ENCODE peak calls at places on chromosomes 12 and 14, in five cellular contexts. One of them, this sample, is unnamed. For H3K4me1, the result is how much of the 10 kb centered on the place peaks cover.

GRCh38 chr12:121295123-121295745 is 1.3 kb downstream of the CAMKK2 start:
- DNase-seq in right lobe of liver: no peak
- DNase-seq in right atrium auricular region: no peak
- DNase-seq in tibial nerve: no peak
- DNase-seq in Peyer's patch: no peak
- DNase-seq in this sample: no peak

GRCh38 chr12:110001596-110001995 is 2.4 kb downstream of the ANKRD13A start:
- DNase-seq in right lobe of liver: no peak
- DNase-seq in right atrium auricular region: no peak
- DNase-seq in tibial nerve: no peak
- DNase-seq in Peyer's patch: no peak
- DNase-seq in this sample: no peak

GRCh38 chr12:114406326-114407033 is 536 bp upstream of the TBX5 start:
- DNase-seq in right lobe of liver: no peak
- DNase-seq in right atrium auricular region: no peak
- DNase-seq in tibial nerve: no peak
- DNase-seq in Peyer's patch: no peak
- DNase-seq in this sample: no peak

GRCh38 chr14:83172363-83172762 is 1638.7 kb upstream of the SEL1L start:
- DNase-seq in right lobe of liver: no peak
- DNase-seq in right atrium auricular region: no peak
- DNase-seq in tibial nerve: no peak
- DNase-seq in Peyer's patch: no peak
- DNase-seq in this sample: no peak

GRCh38 chr12:89305373-89305772 is 46.9 kb downstream of the DUSP6 start:
- DNase-seq in right lobe of liver: no peak
- DNase-seq in right atrium auricular region: no peak
- DNase-seq in tibial nerve: no peak
- DNase-seq in Peyer's patch: no peak
- DNase-seq in this sample: no peak

GRCh38 chr12:92927055-92927435 is 2.0 kb downstream of the EEA1 start:
- DNase-seq in right lobe of liver: no peak
- DNase-seq in right atrium auricular region: no peak
- DNase-seq in tibial nerve: peak
- DNase-seq in Peyer's patch: no peak
- DNase-seq in this sample: no peak

GRCh38 chr12:44294649-44295048 is 458.8 kb downstream of the TMEM117 start:
- DNase-seq in right lobe of liver: no peak
- DNase-seq in right atrium auricular region: no peak
- DNase-seq in tibial nerve: no peak
- DNase-seq in Peyer's patch: no peak
- DNase-seq in this sample: no peak

GRCh38 chr14:93185333-93185688 is 194 bp downstream of the LYSET start:
- DNase-seq in right lobe of liver: no peak
- DNase-seq in right atrium auricular region: no peak
- DNase-seq in tibial nerve: no peak
- DNase-seq in Peyer's patch: no peak
- DNase-seq in this sample: no peak

GRCh38 chr12:13275366-13275765 is 78.8 kb downstream of the EMP1 start:
- DNase-seq in right lobe of liver: no peak
- DNase-seq in right atrium auricular region: no peak
- DNase-seq in tibial nerve: no peak
- DNase-seq in Peyer's patch: no peak
- DNase-seq in this sample: no peak

GRCh38 chr12:131056626-131057025 is 102.9 kb downstream of the ADGRD1 start:
- DNase-seq in right lobe of liver: no peak
- DNase-seq in right atrium auricular region: no peak
- DNase-seq in tibial nerve: no peak
- DNase-seq in Peyer's patch: no peak
- DNase-seq in this sample: no peak

GRCh38 chr14:55348766-55349453 is 62.7 kb downstream of the ATG14 start:
- DNase-seq in right lobe of liver: no peak
- DNase-seq in right atrium auricular region: no peak
- DNase-seq in tibial nerve: no peak
- DNase-seq in Peyer's patch: no peak
- DNase-seq in this sample: no peak

DNA sequence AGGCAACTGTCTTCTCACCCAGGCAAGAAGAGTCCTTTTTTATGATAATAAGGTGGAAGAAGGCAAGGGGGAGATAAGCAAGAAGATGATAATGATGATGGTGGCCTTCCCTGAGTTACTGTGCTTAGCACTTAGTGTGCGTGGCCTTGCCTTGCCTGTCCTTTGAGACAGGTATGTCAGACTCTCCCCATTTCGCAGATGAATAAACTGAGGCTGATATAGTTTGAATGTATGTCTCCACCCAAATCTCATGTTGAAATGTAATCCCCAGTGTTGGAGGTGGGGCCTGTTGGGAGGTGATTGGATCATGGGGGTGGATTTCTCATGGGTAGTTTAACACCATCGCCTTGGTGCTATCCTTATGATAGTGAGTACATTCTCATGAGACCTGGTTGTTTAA is 8.6 kb upstream of the OAS3 start:
- DNase-seq in right lobe of liver: no peak
- DNase-seq in right atrium auricular region: no peak
- DNase-seq in tibial nerve: no peak
- DNase-seq in Peyer's patch: no peak
- DNase-seq in this sample: no peak
- H3K4me1 ChIP-seq in right lobe of liver: under half
- H3K4me1 ChIP-seq in right atrium auricular region: under half
- H3K4me1 ChIP-seq in tibial nerve: under half
- H3K4me1 ChIP-seq in Peyer's patch: under half
- H3K4me1 ChIP-seq in this sample: under half

DNA sequence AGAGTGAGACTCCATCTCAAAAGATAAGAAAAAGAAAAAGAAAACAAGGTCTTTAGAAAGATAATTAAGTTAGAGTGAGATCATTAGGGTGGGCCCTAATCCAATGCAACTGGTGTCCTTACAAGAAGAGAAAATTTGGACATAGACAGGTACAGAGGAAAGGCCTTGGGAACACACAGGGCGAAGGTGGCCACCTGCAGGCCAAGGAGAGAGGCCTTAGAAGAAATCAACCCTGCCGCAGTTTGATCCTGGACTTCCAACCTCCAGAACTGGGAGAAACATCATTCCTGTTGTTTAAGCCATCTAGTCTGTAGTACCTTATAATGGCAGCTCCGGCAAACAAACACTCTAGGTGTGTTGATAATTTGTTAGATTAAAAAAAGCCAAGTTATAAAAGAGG is 491.9 kb downstream of the MED13L start:
- DNase-seq in right lobe of liver: no peak
- DNase-seq in right atrium auricular region: no peak
- DNase-seq in tibial nerve: no peak
- DNase-seq in Peyer's patch: no peak
- DNase-seq in this sample: no peak
- TF ChIP-seq CTCF in right lobe of liver: no peak
- TF ChIP-seq CTCF in right atrium auricular region: no peak
- TF ChIP-seq CTCF in tibial nerve: no peak
- TF ChIP-seq CTCF in Peyer's patch: no peak
- TF ChIP-seq CTCF in this sample: no peak

DNA sequence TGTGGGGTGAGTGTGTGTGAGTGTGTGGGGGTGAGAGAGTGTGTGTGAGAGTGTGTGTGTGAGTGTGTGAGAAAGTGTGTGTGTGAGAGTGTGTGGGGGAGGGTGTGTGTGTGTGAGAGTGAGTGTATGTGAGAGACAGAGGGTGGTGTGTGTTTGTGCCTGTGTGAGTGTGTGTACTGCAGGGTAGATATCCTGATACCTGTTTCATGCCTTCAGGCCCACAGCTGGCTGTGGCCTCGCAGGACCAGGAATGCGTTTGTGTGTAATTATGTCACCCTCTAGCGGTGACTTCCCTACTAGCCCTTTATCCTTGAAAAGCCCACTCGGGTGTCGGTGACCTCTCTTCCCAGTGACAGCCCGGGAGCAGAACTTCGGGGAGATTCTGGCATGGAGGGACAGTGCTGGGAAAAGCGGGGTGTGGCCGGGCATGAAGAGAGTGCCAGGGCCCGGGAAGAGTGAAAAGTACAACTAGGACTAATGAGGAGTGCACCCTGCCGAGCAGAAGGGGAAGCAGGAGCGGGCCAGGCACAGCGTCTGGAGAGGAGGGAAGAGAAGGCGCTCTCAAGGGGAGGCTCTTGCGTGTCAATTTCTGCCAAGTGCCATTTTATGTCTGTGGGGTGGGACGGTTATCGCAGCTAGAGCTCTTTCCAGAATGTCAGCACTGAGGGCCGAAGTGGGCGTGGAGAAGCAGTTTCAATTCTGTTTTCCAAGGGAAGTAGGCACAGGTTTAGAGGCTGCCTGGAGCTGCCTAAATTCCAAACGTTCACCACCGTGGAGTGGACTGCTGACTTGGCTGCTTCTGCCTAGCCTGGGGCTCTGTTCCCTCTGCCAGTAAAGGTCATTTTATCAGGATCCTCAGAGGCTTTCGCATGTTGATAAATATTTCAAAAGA is 11.0 kb upstream of the FBXL14 start:
- DNase-seq in right lobe of liver: peak
- DNase-seq in right atrium auricular region: peak
- DNase-seq in tibial nerve: peak
- DNase-seq in Peyer's patch: peak
- DNase-seq in this sample: peak
- H3K4me1 ChIP-seq in right lobe of liver: under half
- H3K4me1 ChIP-seq in right atrium auricular region: under half
- H3K4me1 ChIP-seq in tibial nerve: under half
- H3K4me1 ChIP-seq in Peyer's patch: under half
- H3K4me1 ChIP-seq in this sample: under half

GRCh38 chr14:77926942-77927341 is 127.0 kb downstream of the ADCK1 start:
- DNase-seq in right lobe of liver: no peak
- DNase-seq in right atrium auricular region: no peak
- DNase-seq in tibial nerve: no peak
- DNase-seq in Peyer's patch: no peak
- DNase-seq in this sample: no peak
- TF ChIP-seq CTCF in right lobe of liver: no peak
- TF ChIP-seq CTCF in right atrium auricular region: no peak
- TF ChIP-seq CTCF in tibial nerve: no peak
- TF ChIP-seq CTCF in Peyer's patch: no peak
- TF ChIP-seq CTCF in this sample: no peak

DNA sequence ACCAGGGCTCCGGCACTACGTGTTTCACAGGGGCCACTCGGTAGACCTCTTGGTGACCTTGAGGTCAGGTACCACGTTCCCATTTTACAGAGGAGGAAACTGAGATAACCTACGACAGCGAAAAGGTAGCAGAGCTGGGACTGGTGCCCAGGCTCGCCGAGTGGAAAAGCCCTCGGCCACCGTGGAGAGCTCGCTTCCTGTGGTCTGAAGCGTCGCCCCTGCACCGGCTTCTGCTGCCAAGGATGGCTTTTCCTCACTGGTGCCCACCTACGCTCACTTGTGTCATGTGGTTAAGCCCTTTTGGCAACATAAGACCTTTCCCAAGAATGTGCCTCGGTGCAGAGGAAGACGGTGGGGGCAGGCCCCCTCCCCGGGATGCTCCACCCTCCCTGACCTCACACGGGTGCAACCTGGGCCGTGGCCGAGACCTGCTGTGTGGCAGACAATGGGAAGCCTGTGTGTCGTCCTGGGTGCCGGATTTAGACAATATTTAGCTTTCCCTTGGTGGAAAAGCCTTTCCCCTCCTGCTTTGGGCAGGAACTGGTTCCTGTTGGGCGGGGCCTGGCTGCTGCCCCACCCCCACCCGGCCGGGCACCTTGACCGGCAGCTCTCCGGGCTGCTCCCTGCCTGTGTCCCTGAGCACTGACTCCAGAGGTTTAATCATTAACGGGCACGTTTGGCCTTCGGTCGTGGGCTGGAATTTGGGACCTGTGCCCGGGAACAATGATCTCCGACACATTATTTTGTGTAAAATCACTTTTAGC is 32.4 kb upstream of the PPP1R13B start:
- DNase-seq in right lobe of liver: peak
- DNase-seq in right atrium auricular region: no peak
- DNase-seq in tibial nerve: no peak
- DNase-seq in Peyer's patch: peak
- DNase-seq in this sample: peak
- H3K4me1 ChIP-seq in right lobe of liver: under half
- H3K4me1 ChIP-seq in right atrium auricular region: under half
- H3K4me1 ChIP-seq in tibial nerve: under half
- H3K4me1 ChIP-seq in Peyer's patch: under half
- H3K4me1 ChIP-seq in this sample: under half

GRCh38 chr14:74906923-74907620 is 16.0 kb downstream of the RPS6KL1 start:
- DNase-seq in right lobe of liver: no peak
- DNase-seq in right atrium auricular region: no peak
- DNase-seq in tibial nerve: no peak
- DNase-seq in Peyer's patch: peak
- DNase-seq in this sample: no peak
- TF ChIP-seq CTCF in right lobe of liver: peak
- TF ChIP-seq CTCF in right atrium auricular region: no peak
- TF ChIP-seq CTCF in tibial nerve: no peak
- TF ChIP-seq CTCF in Peyer's patch: no peak
- TF ChIP-seq CTCF in this sample: no peak

GRCh38 chr12:56229819-56230448 is at the start of gene SLC39A5:
- DNase-seq in right lobe of liver: peak
- DNase-seq in right atrium auricular region: no peak
- DNase-seq in tibial nerve: no peak
- DNase-seq in Peyer's patch: peak
- DNase-seq in this sample: no peak
- H3K4me1 ChIP-seq in right lobe of liver: under half
- H3K4me1 ChIP-seq in right atrium auricular region: under half
- H3K4me1 ChIP-seq in tibial nerve: under half
- H3K4me1 ChIP-seq in Peyer's patch: under half
- H3K4me1 ChIP-seq in this sample: under half

GRCh38 chr12:752673-753400 is 458 bp downstream of the WNK1 start:
- DNase-seq in right lobe of liver: peak
- DNase-seq in right atrium auricular region: peak
- DNase-seq in tibial nerve: peak
- DNase-seq in Peyer's patch: peak
- DNase-seq in this sample: peak
- TF ChIP-seq CTCF in right lobe of liver: no peak
- TF ChIP-seq CTCF in right atrium auricular region: no peak
- TF ChIP-seq CTCF in tibial nerve: no peak
- TF ChIP-seq CTCF in Peyer's patch: no peak
- TF ChIP-seq CTCF in this sample: no peak

DNA sequence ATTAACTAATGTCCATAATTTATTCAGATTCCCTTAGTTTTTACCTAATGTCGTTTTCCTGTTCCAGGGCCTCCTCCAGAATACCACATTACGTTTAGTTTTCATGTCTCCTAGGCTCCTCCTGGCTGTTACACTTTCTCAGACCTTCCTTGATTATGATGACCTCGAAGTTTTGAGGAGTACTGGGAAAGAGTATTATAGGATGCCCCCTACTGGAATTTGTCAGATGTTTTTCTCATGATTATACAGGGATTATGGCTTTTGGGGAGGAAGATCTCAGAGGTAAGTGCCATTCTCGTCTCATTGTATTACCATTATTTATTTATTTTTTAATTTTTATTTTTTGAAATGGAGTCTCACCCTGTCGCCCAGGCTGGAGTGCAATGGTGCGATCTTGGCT is 17.7 kb upstream of the C1S start:
- DNase-seq in right lobe of liver: no peak
- DNase-seq in right atrium auricular region: no peak
- DNase-seq in tibial nerve: no peak
- DNase-seq in Peyer's patch: no peak
- DNase-seq in this sample: no peak
- H3K4me1 ChIP-seq in right lobe of liver: under half
- H3K4me1 ChIP-seq in right atrium auricular region: under half
- H3K4me1 ChIP-seq in tibial nerve: under half
- H3K4me1 ChIP-seq in Peyer's patch: under half
- H3K4me1 ChIP-seq in this sample: under half

This sample was measured in lung.